ENCODE peak calls at places on chromosome 9, in ten cellular contexts. One of them, this sample, is unnamed.

GRCh38 chr9:2107906-2108451 is 92.8 kb downstream of the SMARCA2 start:
- DNase-seq in breast epithelium: no peak
- DNase-seq in WERI-Rb-1: no peak
- DNase-seq in heart left ventricle: no peak
- DNase-seq in DND-41: no peak
- DNase-seq in epithelial cell of proximal tubule: no peak
- DNase-seq in GM06990: no peak
- DNase-seq in IMR-90: no peak
- DNase-seq in fibroblast of lung: no peak
- DNase-seq in tibial nerve: no peak
- DNase-seq in this sample: no peak

GRCh38 chr9:113675475-113675941 is 200.6 kb upstream of the ZNF618 start:
- DNase-seq in DND-41: no peak
- DNase-seq in tibial nerve: peak; percentile 32
- DNase-seq in heart left ventricle: peak; percentile 83
- DNase-seq in GM06990: no peak
- DNase-seq in fibroblast of lung: peak; percentile 95
- DNase-seq in IMR-90: peak; percentile 100
- DNase-seq in epithelial cell of proximal tubule: no peak
- DNase-seq in breast epithelium: peak; percentile 31
- DNase-seq in WERI-Rb-1: no peak
- DNase-seq in this sample: no peak

GRCh38 chr9:133994359-133995011 is 2.4 kb upstream of the VAV2 start:
- DNase-seq in epithelial cell of proximal tubule: no peak
- DNase-seq in IMR-90: peak; percentile 54
- DNase-seq in fibroblast of lung: peak; percentile 61
- DNase-seq in DND-41: peak; percentile 46
- DNase-seq in GM06990: peak; percentile 79
- DNase-seq in breast epithelium: peak; percentile 52
- DNase-seq in tibial nerve: peak; percentile 79
- DNase-seq in WERI-Rb-1: peak; percentile 86
- DNase-seq in heart left ventricle: peak; percentile 92
- DNase-seq in this sample: peak; percentile 95

GRCh38 chr9:98108540-98109031 is 10.4 kb downstream of the TRIM14 start:
- DNase-seq in fibroblast of lung: no peak
- DNase-seq in breast epithelium: no peak
- DNase-seq in epithelial cell of proximal tubule: no peak
- DNase-seq in WERI-Rb-1: no peak
- DNase-seq in IMR-90: no peak
- DNase-seq in tibial nerve: no peak
- DNase-seq in GM06990: peak; percentile 73
- DNase-seq in heart left ventricle: no peak
- DNase-seq in DND-41: peak; percentile 79
- DNase-seq in this sample: no peak

GRCh38 chr9:33249983-33250382 is 10.0 kb downstream of the SPINK4 start:
- DNase-seq in WERI-Rb-1: no peak
- DNase-seq in breast epithelium: no peak
- DNase-seq in fibroblast of lung: no peak
- DNase-seq in heart left ventricle: no peak
- DNase-seq in tibial nerve: no peak
- DNase-seq in IMR-90: no peak
- DNase-seq in GM06990: no peak
- DNase-seq in epithelial cell of proximal tubule: no peak
- DNase-seq in DND-41: no peak
- DNase-seq in this sample: no peak

GRCh38 chr9:110531776-110532175 is 47.8 kb downstream of the SVEP1 start:
- DNase-seq in tibial nerve: no peak
- DNase-seq in epithelial cell of proximal tubule: no peak
- DNase-seq in WERI-Rb-1: no peak
- DNase-seq in GM06990: no peak
- DNase-seq in IMR-90: peak; percentile 55
- DNase-seq in DND-41: no peak
- DNase-seq in heart left ventricle: no peak
- DNase-seq in breast epithelium: no peak
- DNase-seq in fibroblast of lung: peak; percentile 65
- DNase-seq in this sample: no peak

GRCh38 chr9:32992596-32993238 is 8.7 kb downstream of the APTX start:
- DNase-seq in fibroblast of lung: no peak
- DNase-seq in WERI-Rb-1: no peak
- DNase-seq in GM06990: no peak
- DNase-seq in heart left ventricle: no peak
- DNase-seq in IMR-90: peak; percentile 28
- DNase-seq in breast epithelium: no peak
- DNase-seq in epithelial cell of proximal tubule: peak; percentile 38
- DNase-seq in DND-41: no peak
- DNase-seq in tibial nerve: no peak
- DNase-seq in this sample: no peak

GRCh38 chr9:112012026-112012902 is 115.7 kb downstream of the UGCG start:
- DNase-seq in DND-41: no peak
- DNase-seq in WERI-Rb-1: no peak
- DNase-seq in epithelial cell of proximal tubule: peak; percentile 96
- DNase-seq in heart left ventricle: no peak
- DNase-seq in IMR-90: peak; percentile 95
- DNase-seq in breast epithelium: peak; percentile 68
- DNase-seq in GM06990: peak; percentile 81
- DNase-seq in tibial nerve: peak; percentile 51
- DNase-seq in fibroblast of lung: peak; percentile 87
- DNase-seq in this sample: no peak

GRCh38 chr9:125462766-125463384 is 201.2 kb downstream of the GAPVD1 start:
- DNase-seq in GM06990: no peak
- DNase-seq in WERI-Rb-1: peak; percentile 87
- DNase-seq in heart left ventricle: no peak
- DNase-seq in fibroblast of lung: peak; percentile 36
- DNase-seq in IMR-90: peak; percentile 51
- DNase-seq in DND-41: no peak
- DNase-seq in breast epithelium: no peak
- DNase-seq in tibial nerve: no peak
- DNase-seq in epithelial cell of proximal tubule: no peak
- DNase-seq in this sample: no peak

GRCh38 chr9:112434487-112434886 is 52.1 kb upstream of the KIAA1958 start:
- DNase-seq in fibroblast of lung: no peak
- DNase-seq in tibial nerve: no peak
- DNase-seq in DND-41: no peak
- DNase-seq in breast epithelium: no peak
- DNase-seq in WERI-Rb-1: no peak
- DNase-seq in epithelial cell of proximal tubule: no peak
- DNase-seq in heart left ventricle: no peak
- DNase-seq in GM06990: no peak
- DNase-seq in IMR-90: no peak
- DNase-seq in this sample: no peak

GRCh38 chr9:33044677-33045282 is 19.7 kb downstream of the DNAJA1 start:
- DNase-seq in epithelial cell of proximal tubule: no peak
- DNase-seq in heart left ventricle: no peak
- DNase-seq in DND-41: no peak
- DNase-seq in IMR-90: no peak
- DNase-seq in GM06990: no peak
- DNase-seq in WERI-Rb-1: peak; percentile 63
- DNase-seq in breast epithelium: no peak
- DNase-seq in fibroblast of lung: peak; percentile 22
- DNase-seq in tibial nerve: no peak
- DNase-seq in this sample: peak; percentile 20

GRCh38 chr9:109181284-109181683 is 14.2 kb upstream of the FRRS1L start:
- DNase-seq in IMR-90: no peak
- DNase-seq in WERI-Rb-1: no peak
- DNase-seq in DND-41: peak; percentile 50
- DNase-seq in breast epithelium: no peak
- DNase-seq in tibial nerve: no peak
- DNase-seq in GM06990: peak; percentile 53
- DNase-seq in fibroblast of lung: no peak
- DNase-seq in heart left ventricle: no peak
- DNase-seq in epithelial cell of proximal tubule: no peak
- DNase-seq in this sample: no peak

GRCh38 chr9:32603914-32604852 is 31.2 kb upstream of the NDUFB6 start:
- DNase-seq in epithelial cell of proximal tubule: no peak
- DNase-seq in GM06990: no peak
- DNase-seq in DND-41: no peak
- DNase-seq in WERI-Rb-1: peak; percentile 60
- DNase-seq in tibial nerve: no peak
- DNase-seq in breast epithelium: no peak
- DNase-seq in IMR-90: no peak
- DNase-seq in heart left ventricle: no peak
- DNase-seq in fibroblast of lung: no peak
- DNase-seq in this sample: peak; percentile 15

GRCh38 chr9:71368157-71368556 is 246.7 kb upstream of the TRPM3 start:
- DNase-seq in heart left ventricle: no peak
- DNase-seq in fibroblast of lung: no peak
- DNase-seq in DND-41: no peak
- DNase-seq in tibial nerve: no peak
- DNase-seq in epithelial cell of proximal tubule: no peak
- DNase-seq in WERI-Rb-1: no peak
- DNase-seq in breast epithelium: no peak
- DNase-seq in IMR-90: no peak
- DNase-seq in GM06990: no peak
- DNase-seq in this sample: no peak

DNA sequence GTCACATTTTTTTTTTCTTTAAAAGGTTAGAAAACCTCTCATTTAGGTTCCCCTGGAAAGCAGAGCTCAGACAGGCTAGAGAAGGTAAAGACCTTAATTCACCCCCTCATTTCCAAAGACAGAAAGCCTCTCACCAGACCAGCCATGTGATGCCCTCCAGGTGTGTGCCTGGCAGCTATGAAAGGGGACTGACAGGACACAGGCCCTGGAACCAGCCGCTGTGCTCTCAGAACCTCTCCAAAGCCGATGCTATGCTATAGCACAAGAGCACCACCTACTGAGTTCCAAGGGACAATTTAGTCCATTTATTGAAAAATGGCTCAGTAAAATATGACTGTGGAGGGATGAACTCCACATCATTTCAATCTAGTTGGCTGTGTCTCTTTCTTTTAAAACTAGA is 48.8 kb downstream of the FANCC start:
- DNase-seq in epithelial cell of proximal tubule: no peak
- DNase-seq in DND-41: peak; percentile 8
- DNase-seq in GM06990: no peak
- DNase-seq in fibroblast of lung: peak; percentile 63
- DNase-seq in tibial nerve: no peak
- DNase-seq in IMR-90: peak; percentile 41
- DNase-seq in WERI-Rb-1: peak; percentile 65
- DNase-seq in breast epithelium: no peak
- DNase-seq in heart left ventricle: no peak
- DNase-seq in this sample: no peak
- TF ChIP-seq CTCF in epithelial cell of proximal tubule: peak; percentile 57
- TF ChIP-seq CTCF in DND-41: peak; percentile 35
- TF ChIP-seq CTCF in GM06990: peak; percentile 56
- TF ChIP-seq CTCF in fibroblast of lung: peak; percentile 50
- TF ChIP-seq CTCF in tibial nerve: peak; percentile 43
- TF ChIP-seq CTCF in IMR-90: peak; percentile 49
- TF ChIP-seq CTCF in WERI-Rb-1: peak; percentile 56
- TF ChIP-seq CTCF in breast epithelium: no peak
- TF ChIP-seq CTCF in heart left ventricle: peak; percentile 31
- TF ChIP-seq CTCF in this sample: no peak

GRCh38 chr9:73841018-73841417 is 656.1 kb upstream of the RORB start:
- DNase-seq in WERI-Rb-1: no peak
- DNase-seq in breast epithelium: no peak
- DNase-seq in IMR-90: no peak
- DNase-seq in tibial nerve: no peak
- DNase-seq in heart left ventricle: no peak
- DNase-seq in fibroblast of lung: no peak
- DNase-seq in GM06990: no peak
- DNase-seq in DND-41: no peak
- DNase-seq in epithelial cell of proximal tubule: no peak
- DNase-seq in this sample: no peak
- TF ChIP-seq CTCF in WERI-Rb-1: no peak
- TF ChIP-seq CTCF in breast epithelium: no peak
- TF ChIP-seq CTCF in IMR-90: no peak
- TF ChIP-seq CTCF in tibial nerve: no peak
- TF ChIP-seq CTCF in heart left ventricle: no peak
- TF ChIP-seq CTCF in fibroblast of lung: no peak
- TF ChIP-seq CTCF in GM06990: no peak
- TF ChIP-seq CTCF in DND-41: no peak
- TF ChIP-seq CTCF in epithelial cell of proximal tubule: no peak
- TF ChIP-seq CTCF in this sample: no peak

GRCh38 chr9:12426198-12426864 is 266.9 kb upstream of the TYRP1 start:
- DNase-seq in IMR-90: no peak
- DNase-seq in heart left ventricle: no peak
- DNase-seq in WERI-Rb-1: no peak
- DNase-seq in tibial nerve: no peak
- DNase-seq in DND-41: no peak
- DNase-seq in GM06990: no peak
- DNase-seq in fibroblast of lung: peak; percentile 5
- DNase-seq in epithelial cell of proximal tubule: peak; percentile 3
- DNase-seq in breast epithelium: no peak
- DNase-seq in this sample: no peak
- TF ChIP-seq CTCF in IMR-90: no peak
- TF ChIP-seq CTCF in heart left ventricle: no peak
- TF ChIP-seq CTCF in WERI-Rb-1: peak; percentile 27
- TF ChIP-seq CTCF in tibial nerve: no peak
- TF ChIP-seq CTCF in DND-41: no peak
- TF ChIP-seq CTCF in GM06990: no peak
- TF ChIP-seq CTCF in fibroblast of lung: no peak
- TF ChIP-seq CTCF in epithelial cell of proximal tubule: peak; percentile 44
- TF ChIP-seq CTCF in breast epithelium: no peak
- TF ChIP-seq CTCF in this sample: no peak

GRCh38 chr9:127541865-127542264 is 70.2 kb upstream of the STXBP1 start:
- DNase-seq in DND-41: no peak
- DNase-seq in fibroblast of lung: no peak
- DNase-seq in tibial nerve: peak; percentile 82
- DNase-seq in heart left ventricle: no peak
- DNase-seq in epithelial cell of proximal tubule: no peak
- DNase-seq in IMR-90: no peak
- DNase-seq in GM06990: no peak
- DNase-seq in breast epithelium: peak; percentile 63
- DNase-seq in WERI-Rb-1: no peak
- DNase-seq in this sample: no peak

GRCh38 chr9:127539982-127540663 is 72.0 kb upstream of the STXBP1 start:
- DNase-seq in epithelial cell of proximal tubule: no peak
- DNase-seq in heart left ventricle: no peak
- DNase-seq in fibroblast of lung: no peak
- DNase-seq in GM06990: no peak
- DNase-seq in tibial nerve: no peak
- DNase-seq in WERI-Rb-1: no peak
- DNase-seq in IMR-90: no peak
- DNase-seq in breast epithelium: peak; percentile 87
- DNase-seq in DND-41: no peak
- DNase-seq in this sample: no peak

GRCh38 chr9:127539259-127539981 is 72.7 kb upstream of the STXBP1 start:
- DNase-seq in DND-41: no peak
- DNase-seq in heart left ventricle: no peak
- DNase-seq in tibial nerve: no peak
- DNase-seq in IMR-90: peak; percentile 60
- DNase-seq in epithelial cell of proximal tubule: no peak
- DNase-seq in WERI-Rb-1: no peak
- DNase-seq in fibroblast of lung: peak; percentile 46
- DNase-seq in breast epithelium: no peak
- DNase-seq in GM06990: no peak
- DNase-seq in this sample: no peak

GRCh38 chr9:127541176-127541575 is 70.9 kb upstream of the STXBP1 start:
- DNase-seq in fibroblast of lung: no peak
- DNase-seq in DND-41: no peak
- DNase-seq in GM06990: no peak
- DNase-seq in breast epithelium: no peak
- DNase-seq in tibial nerve: no peak
- DNase-seq in heart left ventricle: no peak
- DNase-seq in epithelial cell of proximal tubule: no peak
- DNase-seq in IMR-90: no peak
- DNase-seq in WERI-Rb-1: no peak
- DNase-seq in this sample: no peak

DNA sequence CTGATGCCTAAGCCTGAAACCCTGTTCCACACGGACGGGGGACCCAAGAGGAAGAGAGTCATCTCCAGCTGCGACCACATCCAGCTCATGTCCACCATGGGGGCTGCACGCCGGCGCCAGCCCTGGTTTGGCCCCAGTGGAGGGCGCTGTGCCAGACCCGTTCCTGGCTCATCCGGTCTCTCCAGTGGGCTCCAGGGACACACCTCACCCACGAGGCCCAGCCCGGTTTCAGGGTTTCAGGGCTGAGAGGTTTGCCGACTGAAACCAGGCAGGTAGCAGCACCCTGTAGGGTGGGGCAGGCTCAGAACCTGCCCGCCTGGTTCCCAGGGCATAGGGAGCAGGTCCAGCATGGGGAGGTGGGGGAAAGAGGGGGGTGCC is 71.4 kb upstream of the STXBP1 start:
- DNase-seq in GM06990: no peak
- DNase-seq in IMR-90: no peak
- DNase-seq in epithelial cell of proximal tubule: no peak
- DNase-seq in WERI-Rb-1: no peak
- DNase-seq in DND-41: no peak
- DNase-seq in breast epithelium: peak; percentile 79
- DNase-seq in heart left ventricle: no peak
- DNase-seq in tibial nerve: no peak
- DNase-seq in fibroblast of lung: no peak
- DNase-seq in this sample: no peak
- TF ChIP-seq CTCF in GM06990: no peak
- TF ChIP-seq CTCF in IMR-90: no peak
- TF ChIP-seq CTCF in epithelial cell of proximal tubule: peak; percentile 6
- TF ChIP-seq CTCF in WERI-Rb-1: peak; percentile 56
- TF ChIP-seq CTCF in DND-41: no peak
- TF ChIP-seq CTCF in breast epithelium: no peak
- TF ChIP-seq CTCF in heart left ventricle: no peak
- TF ChIP-seq CTCF in tibial nerve: no peak
- TF ChIP-seq CTCF in fibroblast of lung: no peak
- TF ChIP-seq CTCF in this sample: no peak

This sample was measured in endothelial cell.